ENCODE peak calls at places on chromosomes 16 and 17, in six cellular contexts. T is GM12878, D is HepG2, X is H1, A is K562, U is SK-N-SH. E is an unnamed sample.

GRCh38 chr17:5580974-5581373 is 3.3 kb downstream of the NLRP1 start:
- DNase-seq in T (no peak), D (no peak), X (no peak), A (peak), U (no peak), E (no peak)

GRCh38 chr16:62256406-62256805 is 220.2 kb upstream of the CDH8 start:
- DNase-seq in T (no peak), D (no peak), X (no peak), A (no peak), U (peak), E (no peak)

GRCh38 chr17:4327638-4328037 is 38.8 kb downstream of the UBE2G1 start:
- DNase-seq in T (no peak), D (no peak), X (no peak), A (no peak), U (no peak), E (peak)

GRCh38 chr16:73173396-73173795 is 125.5 kb upstream of the ZFHX3 start:
- DNase-seq in T (no peak), D (no peak), X (no peak), A (no peak), U (no peak), E (no peak)

GRCh38 chr17:28325221-28325620 is 6.2 kb downstream of the TMEM97 start:
- DNase-seq in T (no peak), D (no peak), X (peak), A (no peak), U (no peak), E (no peak)

GRCh38 chr17:50198026-50198669 is 3.3 kb downstream of the COL1A1 start:
- DNase-seq in T (no peak), D (peak), X (no peak), A (peak), U (peak), E (peak)

GRCh38 chr16:61432421-61432820 is 603.8 kb downstream of the CDH8 start:
- DNase-seq in T (no peak), D (no peak), X (no peak), A (no peak), U (no peak), E (no peak)

GRCh38 chr16:67226804-67227566 is at the start of gene TMEM208:
- DNase-seq in T (peak), D (peak), X (peak), A (peak), U (peak), E (peak)

GRCh38 chr16:54204756-54205155 is 81.8 kb downstream of the IRX3 start:
- DNase-seq in T (no peak), D (no peak), X (no peak), A (no peak), U (no peak), E (no peak)

GRCh38 chr17:75102385-75102821 is 7.4 kb upstream of the ARMC7 start:
- DNase-seq in T (peak), D (no peak), X (no peak), A (no peak), U (no peak), E (no peak)

GRCh38 chr17:14843086-14843795 is 421.9 kb downstream of the PMP22 start:
- DNase-seq in T (no peak), D (no peak), X (no peak), A (no peak), U (no peak), E (no peak)

GRCh38 chr17:44794699-44795413 is 35.2 kb downstream of the GJC1 start:
- DNase-seq in T (no peak), D (no peak), X (no peak), A (no peak), U (no peak), E (peak)

GRCh38 chr17:69579961-69580677 is 165.6 kb downstream of the MAP2K6 start:
- DNase-seq in T (no peak), D (no peak), X (no peak), A (no peak), U (no peak), E (no peak)

GRCh38 chr16:63749256-63749655 is 1372.6 kb downstream of the CDH11 start:
- DNase-seq in T (no peak), D (no peak), X (no peak), A (no peak), U (no peak), E (no peak)

DNA sequence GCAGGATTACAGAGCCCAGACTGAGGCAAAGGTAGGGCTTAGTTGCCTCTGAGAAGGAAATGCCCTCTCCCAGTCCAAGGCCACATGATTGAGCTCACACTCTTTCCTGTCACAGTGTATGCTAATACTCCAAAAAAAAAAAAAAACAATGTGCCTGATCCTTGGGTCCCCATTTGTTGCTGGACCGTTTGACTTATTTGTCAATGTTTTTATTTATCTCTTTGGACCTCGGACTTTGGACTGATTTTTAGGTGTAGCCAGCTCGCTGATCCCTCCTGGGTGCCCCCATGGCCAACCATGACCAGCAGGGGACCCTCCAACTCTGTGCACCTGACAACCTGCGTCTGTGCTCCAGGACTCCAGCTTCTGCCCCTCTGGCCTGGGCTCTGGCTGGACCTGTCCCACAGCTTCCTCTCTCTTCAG is 622 bp upstream of the CCL16 start:
- DNase-seq in T (no peak), D (peak), X (no peak), A (no peak), U (no peak), E (no peak)
- TF ChIP-seq CTCF in T (peak), D (peak), X (peak), A (peak), U (no peak), E (peak)

GRCh38 chr16:70646260-70647241 is at the start of gene IL34:
- DNase-seq in T (no peak), D (no peak), X (no peak), A (no peak), U (peak), E (no peak)
- H3K4me3 ChIP-seq in T (no peak), D (no peak), X (no peak), A (no peak), U (no peak), E (no peak)

DNA sequence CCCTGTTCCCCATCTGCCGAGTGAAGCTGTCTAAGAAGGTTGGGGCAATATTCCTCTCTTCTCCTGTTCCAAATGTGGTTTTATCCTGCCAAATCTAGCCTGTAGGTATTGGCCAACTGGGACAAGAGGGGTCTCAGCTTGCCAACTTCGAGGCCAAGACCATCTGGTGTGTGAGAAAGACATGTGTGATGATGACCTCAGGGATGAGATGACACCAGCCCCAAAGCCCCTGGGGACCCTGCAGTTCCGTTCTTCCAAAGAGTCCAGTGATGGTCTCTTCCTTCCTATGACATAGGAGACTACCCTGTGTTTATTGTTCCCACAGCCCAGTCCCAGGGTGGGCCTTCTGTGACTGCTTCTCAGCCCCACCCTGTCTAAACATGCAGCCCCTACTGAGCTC is 34.8 kb upstream of the ADAMTS18 start:
- DNase-seq in T (no peak), D (no peak), X (no peak), A (no peak), U (no peak), E (no peak)
- TF ChIP-seq YY1 in T (no peak), D (no peak), X (no peak), A (no peak), U (no peak), E (no peak)

GRCh38 chr16:87461466-87461975 is 31.3 kb downstream of the ZCCHC14 start:
- DNase-seq in T (no peak), D (peak), X (peak), A (peak), U (no peak), E (peak)
- TF ChIP-seq CTCF in T (peak), D (peak), X (peak), A (peak), U (peak), E (peak)

GRCh38 chr16:3047387-3047720 is 993 bp downstream of the MMP25 start:
- DNase-seq in T (no peak), D (no peak), X (no peak), A (no peak), U (no peak), E (no peak)
- H3K4me3 ChIP-seq in T (no peak), D (no peak), X (peak), A (no peak), U (no peak), E (peak)

GRCh38 chr16:58148099-58148498 is 18.9 kb upstream of the CFAP20 start:
- DNase-seq in T (no peak), D (no peak), X (no peak), A (no peak), U (no peak), E (no peak)
- TF ChIP-seq YY1 in T (no peak), D (no peak), X (no peak), A (no peak), U (no peak), E (no peak)

GRCh38 chr17:63435681-63436522 is 10.2 kb downstream of the CYB561 start:
- DNase-seq in T (no peak), D (no peak), X (peak), A (peak), U (peak), E (no peak)
- TF ChIP-seq CTCF in T (peak), D (peak), X (peak), A (no peak), U (peak), E (peak)

DNA sequence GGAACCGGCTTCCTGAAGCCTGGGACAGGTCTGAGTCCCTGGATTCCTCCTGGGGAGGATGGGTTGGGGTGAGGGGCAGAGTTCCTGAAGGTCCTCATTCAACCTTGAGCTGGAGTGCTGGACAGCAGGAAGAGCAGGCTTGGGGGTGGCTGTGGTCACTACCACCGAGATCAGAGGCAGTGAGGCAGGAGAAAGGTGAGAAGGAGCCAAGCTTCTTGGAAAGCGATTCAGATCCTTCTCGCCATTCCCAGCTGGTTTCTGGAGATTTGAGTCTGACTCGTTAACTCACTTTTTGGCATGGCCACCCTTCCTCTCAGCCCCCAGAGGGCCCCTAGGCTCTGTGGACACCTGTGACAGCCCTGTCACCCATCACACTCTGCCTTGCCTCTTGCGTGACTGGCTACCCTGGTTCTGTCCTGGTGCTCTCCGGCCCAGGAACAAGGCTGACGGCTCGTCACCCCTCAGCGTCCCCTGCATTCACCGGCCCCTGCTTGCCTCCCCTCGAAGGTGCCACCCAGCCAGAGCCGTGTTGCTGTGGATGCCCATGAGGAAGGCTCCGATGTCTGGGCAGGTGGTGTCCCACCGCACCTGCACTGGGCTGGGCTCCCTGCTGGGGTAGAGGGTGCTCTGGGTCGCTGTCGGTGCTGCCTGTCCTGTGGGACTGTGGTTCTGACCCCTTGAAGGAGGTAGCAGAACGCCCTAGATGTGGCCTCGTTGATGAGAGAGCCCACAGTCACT is 9.7 kb upstream of the TIMP2 start:
- DNase-seq in T (no peak), D (no peak), X (no peak), A (no peak), U (no peak), E (no peak)
- H3K4me3 ChIP-seq in T (no peak), D (no peak), X (no peak), A (no peak), U (peak), E (no peak)

E was measured in HCT116.